ENCODE peak calls at places on chromosomes 6 and 20, in four cellular contexts. Y, D, X and I are unnamed samples.

GRCh38 chr6:112253505-112253841 is 894 bp downstream of the LAMA4 start:
- DNase-seq in Y (no peak), D (no peak), X (no peak), I (no peak)

GRCh38 chr6:144712541-144712940 is 427.4 kb downstream of the UTRN start:
- DNase-seq in Y (no peak), D (no peak), X (no peak), I (no peak)

GRCh38 chr20:61320617-61321200 is 68.6 kb downstream of the CDH4 start:
- DNase-seq in Y (no peak), D (no peak), X (no peak), I (no peak)

GRCh38 chr6:33740794-33741193 is 5.9 kb downstream of the IP6K3 start:
- DNase-seq in Y (no peak), D (no peak), X (no peak), I (no peak)

GRCh38 chr20:18679020-18679419 is 91.2 kb downstream of the DTD1 start:
- DNase-seq in Y (no peak), D (no peak), X (no peak), I (no peak)

GRCh38 chr6:134436950-134437349 is 119.0 kb upstream of the SGK1 start:
- DNase-seq in Y (no peak), D (no peak), X (no peak), I (no peak)

GRCh38 chr6:151914475-151914874 is 107.0 kb downstream of the ESR1 start:
- DNase-seq in Y (no peak), D (no peak), X (no peak), I (no peak)

GRCh38 chr6:15066433-15067337 is 179.2 kb upstream of the JARID2 start:
- DNase-seq in Y (no peak), D (peak), X (no peak), I (peak)

GRCh38 chr6:30647802-30648460 is 998 bp downstream of the C6orf136 start:
- DNase-seq in Y (no peak), D (no peak), X (no peak), I (no peak)

GRCh38 chr6:84547341-84547794 is 217.0 kb downstream of the TBX18 start:
- DNase-seq in Y (no peak), D (no peak), X (no peak), I (no peak)

GRCh38 chr6:42042108-42042507 is 8.2 kb upstream of the TAF8 start:
- DNase-seq in Y (no peak), D (no peak), X (no peak), I (no peak)

GRCh38 chr20:40160151-40160550 is 528.9 kb downstream of the MAFB start:
- DNase-seq in Y (no peak), D (peak), X (no peak), I (peak)

GRCh38 chr20:36349384-36350170 is 43.4 kb downstream of the DLGAP4 start:
- DNase-seq in Y (no peak), D (no peak), X (no peak), I (peak)

GRCh38 chr6:137938770-137939379 is 71.8 kb downstream of the TNFAIP3 start:
- DNase-seq in Y (no peak), D (no peak), X (no peak), I (no peak)

GRCh38 chr6:55065020-55065419 is 109.3 kb upstream of the HCRTR2 start:
- DNase-seq in Y (no peak), D (no peak), X (no peak), I (no peak)

GRCh38 chr20:33689973-33690372 is 3.8 kb upstream of the E2F1 start:
- DNase-seq in Y (no peak), D (no peak), X (no peak), I (no peak)

GRCh38 chr6:159085396-159085895 is 40.7 kb upstream of the TAGAP start:
- DNase-seq in Y (peak), D (no peak), X (no peak), I (no peak)

GRCh38 chr6:56246941-56247653 is at the start of gene COL21A1:
- DNase-seq in Y (peak), D (peak), X (peak), I (no peak)

GRCh38 chr20:23235173-23236027 is 115.2 kb upstream of the NXT1 start:
- DNase-seq in Y (no peak), D (peak), X (peak), I (peak)

GRCh38 chr6:108598316-108598863 is 37.7 kb downstream of the FOXO3 start:
- DNase-seq in Y (no peak), D (no peak), X (no peak), I (no peak)

GRCh38 chr6:34022250-34022872 is 123.5 kb downstream of the GRM4 start:
- DNase-seq in Y (no peak), D (no peak), X (no peak), I (no peak)

GRCh38 chr6:42249279-42249678 is 31.6 kb upstream of the MRPS10 start:
- DNase-seq in Y (peak), D (no peak), X (no peak), I (no peak)

GRCh38 chr6:128199461-128199860 is 298.6 kb upstream of the THEMIS start:
- DNase-seq in Y (no peak), D (no peak), X (no peak), I (no peak)

GRCh38 chr6:157763129-157763893 is 59.7 kb upstream of the SNX9 start:
- DNase-seq in Y (peak), D (no peak), X (peak), I (peak)

GRCh38 chr20:51106011-51106410 is 83.1 kb upstream of the KCNG1 start:
- DNase-seq in Y (no peak), D (no peak), X (no peak), I (no peak)

GRCh38 chr6:25088513-25088912 is 152.8 kb upstream of the RIPOR2 start:
- DNase-seq in Y (no peak), D (no peak), X (no peak), I (no peak)

GRCh38 chr20:41135187-41135887 is 2.0 kb upstream of the PLCG1 start:
- DNase-seq in Y (no peak), D (no peak), X (no peak), I (no peak)

GRCh38 chr20:25055711-25056492 is 2.0 kb downstream of the ACSS1 start:
- DNase-seq in Y (no peak), D (no peak), X (no peak), I (no peak)

GRCh38 chr6:118548136-118548535 is at the start of gene PLN:
- DNase-seq in Y (no peak), D (no peak), X (no peak), I (no peak)

GRCh38 chr6:34239893-34240292 is 3.2 kb downstream of the HMGA1 start:
- DNase-seq in Y (peak), D (no peak), X (no peak), I (no peak)

GRCh38 chr6:25659633-25660368 is 7.8 kb downstream of the SCGN start:
- DNase-seq in Y (no peak), D (no peak), X (no peak), I (no peak)

GRCh38 chr6:151291145-151292055 is 51.6 kb downstream of the AKAP12 start:
- DNase-seq in Y (no peak), D (peak), X (no peak), I (no peak)

GRCh38 chr6:163711615-163712568 is 297.4 kb downstream of the QKI start:
- DNase-seq in Y (peak), D (peak), X (no peak), I (peak)

DNA sequence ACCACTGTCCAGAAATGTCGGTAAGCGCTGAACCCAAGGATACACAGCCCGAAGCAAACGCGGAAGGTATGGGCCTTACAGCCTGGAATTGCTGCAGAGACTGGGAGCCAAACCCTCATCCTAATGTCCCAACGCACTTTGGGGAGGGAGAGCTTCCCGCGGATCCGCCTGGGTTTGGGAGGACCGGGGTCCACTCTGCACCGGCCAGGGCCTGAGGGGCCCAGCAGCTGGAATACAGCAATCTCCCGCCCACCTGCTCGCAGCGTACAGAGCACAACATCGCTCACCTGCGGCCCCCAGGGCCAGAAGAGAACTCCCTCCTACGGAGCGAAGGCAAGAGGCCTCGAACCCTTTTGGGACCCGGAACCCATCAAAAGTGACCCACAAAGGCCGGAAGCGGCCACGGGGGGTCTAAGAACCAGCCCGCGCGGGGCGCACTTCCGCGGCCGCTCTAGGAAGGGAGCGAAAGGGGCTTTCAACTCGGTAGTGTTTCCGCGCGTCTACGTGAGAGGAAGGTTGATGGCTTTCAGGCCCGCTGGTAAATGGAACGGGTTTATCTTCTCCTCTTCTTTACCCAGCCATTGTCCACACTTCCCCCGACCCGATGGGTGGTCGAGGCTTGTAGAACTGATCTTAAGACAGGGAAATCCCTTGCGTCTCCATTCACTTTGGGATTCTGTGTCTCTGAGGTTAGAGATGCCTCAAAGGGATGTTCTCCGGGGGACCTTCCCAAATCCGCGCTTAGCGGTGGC is at the start of gene ZSCAN12:
- DNase-seq in Y (peak), D (peak), X (peak), I (peak)
- TF ChIP-seq CTCF in Y (no peak), D (peak), X (peak), I (peak)

DNA sequence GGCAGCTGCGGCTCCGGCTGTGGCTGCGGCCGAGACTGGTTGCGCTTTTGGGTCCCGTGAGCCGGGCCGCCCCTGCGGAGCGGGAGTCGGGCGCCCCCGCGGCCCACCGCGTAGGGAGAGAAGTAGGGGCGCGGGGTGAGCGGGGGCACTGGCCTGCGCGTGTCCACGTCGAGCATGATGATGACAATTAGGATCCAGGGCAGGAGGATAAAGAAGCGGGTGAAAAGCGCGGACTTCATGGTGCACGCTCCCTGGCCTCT is 739 bp downstream of the B3GAT2 start:
- DNase-seq in Y (no peak), D (no peak), X (no peak), I (no peak)
- TF ChIP-seq CTCF in Y (no peak), D (no peak), X (no peak), I (peak)

DNA sequence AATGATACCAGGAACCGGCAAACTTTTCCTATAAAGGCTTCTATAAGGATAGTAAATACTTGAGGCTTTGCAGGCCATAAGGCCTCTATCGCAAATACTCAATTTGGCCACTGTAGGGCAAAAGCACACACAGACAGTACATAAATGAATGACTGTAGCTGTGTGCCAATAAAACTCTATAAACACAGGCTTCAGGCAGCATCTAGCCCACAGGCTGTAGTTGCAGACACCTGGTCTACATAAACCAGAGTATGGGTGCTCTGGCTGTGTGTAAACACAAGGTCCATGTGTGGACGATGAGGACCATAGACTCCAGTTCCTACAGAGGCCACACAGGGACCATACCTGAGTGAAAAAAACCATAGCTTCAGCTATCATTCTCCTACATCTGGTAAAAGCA is 52.2 kb downstream of the ZMYND8 start:
- DNase-seq in Y (peak), D (no peak), X (no peak), I (no peak)
- TF ChIP-seq CTCF in Y (no peak), D (no peak), X (no peak), I (no peak)

GRCh38 chr20:52154575-52154974 is 37.0 kb downstream of the ZFP64 start:
- DNase-seq in Y (no peak), D (no peak), X (no peak), I (no peak)

GRCh38 chr20:52145587-52145986 is 46.0 kb downstream of the ZFP64 start:
- DNase-seq in Y (no peak), D (no peak), X (no peak), I (no peak)

GRCh38 chr20:52152416-52152815 is 39.2 kb downstream of the ZFP64 start:
- DNase-seq in Y (no peak), D (no peak), X (no peak), I (no peak)

GRCh38 chr20:52152921-52153320 is 38.7 kb downstream of the ZFP64 start:
- DNase-seq in Y (no peak), D (no peak), X (no peak), I (no peak)

GRCh38 chr20:52150440-52151258 is 40.9 kb downstream of the ZFP64 start:
- DNase-seq in Y (no peak), D (no peak), X (no peak), I (no peak)
- TF ChIP-seq CTCF in Y (no peak), D (peak), X (peak), I (peak)

GRCh38 chr6:139028658-139029469 is at the start of gene ABRACL:
- DNase-seq in Y (peak), D (peak), X (peak), I (peak)
- TF ChIP-seq CTCF in Y (no peak), D (no peak), X (no peak), I (no peak)

DNA sequence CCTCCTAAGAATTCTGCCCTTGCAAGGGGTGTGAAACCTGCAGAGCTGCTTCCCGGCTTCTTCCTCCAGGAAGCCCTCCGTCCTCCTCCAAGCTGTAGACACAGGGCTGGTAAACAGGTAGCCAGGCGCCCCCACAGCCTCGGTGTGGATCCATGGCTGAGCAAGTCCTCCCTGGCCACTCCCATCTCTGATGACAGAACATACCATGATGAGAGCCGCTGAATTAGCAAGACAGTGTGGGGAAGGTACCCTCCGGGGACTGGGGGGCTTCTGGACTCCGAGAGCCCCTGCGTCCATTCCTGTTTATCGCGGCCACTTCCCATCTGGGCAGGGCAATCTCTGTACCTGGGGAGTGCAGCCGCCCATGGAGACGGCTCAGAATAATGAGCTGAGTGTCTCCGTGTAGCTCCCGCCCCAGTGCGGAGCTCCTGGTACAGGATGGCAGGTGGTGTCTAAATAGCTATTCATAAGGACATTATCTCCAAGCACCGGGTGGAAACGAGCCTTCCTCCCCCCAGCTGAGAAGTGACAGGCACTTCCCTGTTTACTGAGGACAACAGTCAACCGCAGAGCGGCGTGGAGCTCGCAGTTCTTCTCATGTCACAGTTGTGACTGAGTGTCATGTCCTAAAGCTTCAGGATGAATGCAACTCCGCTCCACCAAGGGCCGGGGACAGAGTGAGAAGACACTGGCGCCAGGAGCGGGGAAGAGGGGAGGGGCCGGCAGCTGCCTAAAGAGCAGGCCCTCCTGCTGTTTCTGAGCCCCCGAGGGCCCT is 22.7 kb upstream of the NTSR1 start:
- DNase-seq in Y (no peak), D (peak), X (no peak), I (peak)
- TF ChIP-seq CTCF in Y (no peak), D (no peak), X (no peak), I (no peak)